ENCODE peak calls at places on chromosomes 5 and 9, in eight cellular contexts. B is left ventricle myocardium inferior, L is pancreas, T is lower leg skin, U is thoracic aorta, S is fibroblast of lung, G is upper lobe of right lung, C is breast epithelium. M is an unnamed sample.

GRCh38 chr5:113178073-113178779 is 201.6 kb downstream of the DCP2 start:
- DNase-seq in B (no peak), L (no peak), T (no peak), U (no peak), S (no peak), G (no peak), C (no peak), M (no peak)

GRCh38 chr5:169934990-169935389 is 45.3 kb downstream of the INSYN2B start:
- DNase-seq in B (no peak), L (no peak), T (no peak), U (no peak), S (peak; percentile 39), G (no peak), C (no peak), M (no peak)

GRCh38 chr5:172717481-172718195 is 53.4 kb downstream of the DUSP1 start:
- DNase-seq in B (peak; percentile 12), L (no peak), T (no peak), U (no peak), S (no peak), G (no peak), C (no peak), M (no peak)

GRCh38 chr5:84650448-84650847 is 265.8 kb upstream of the EDIL3 start:
- DNase-seq in B (no peak), L (no peak), T (no peak), U (no peak), S (no peak), G (no peak), C (no peak), M (no peak)

GRCh38 chr9:116605904-116606341 is 81.2 kb upstream of the TRIM32 start:
- DNase-seq in B (peak; percentile 56), L (no peak), T (no peak), U (no peak), S (no peak), G (no peak), C (no peak), M (peak; percentile 22)

GRCh38 chr9:106693546-106693945 is 169.4 kb upstream of the ZNF462 start:
- DNase-seq in B (no peak), L (no peak), T (no peak), U (no peak), S (no peak), G (no peak), C (no peak), M (no peak)

GRCh38 chr5:142779163-142779562 is 9.0 kb downstream of the ARHGAP26 start:
- DNase-seq in B (peak; percentile 23), L (no peak), T (no peak), U (no peak), S (no peak), G (no peak), C (no peak), M (no peak)

GRCh38 chr5:43039115-43039467 is 1.0 kb downstream of the ANXA2R start:
- DNase-seq in B (no peak), L (no peak), T (no peak), U (no peak), S (no peak), G (no peak), C (no peak), M (no peak)

GRCh38 chr5:180609386-180609785 is 18.1 kb upstream of the SCGB3A1 start:
- DNase-seq in B (no peak), L (no peak), T (no peak), U (no peak), S (no peak), G (no peak), C (no peak), M (no peak)

GRCh38 chr9:12604154-12604825 is 88.9 kb upstream of the TYRP1 start:
- DNase-seq in B (no peak), L (no peak), T (no peak), U (no peak), S (peak; percentile 31), G (no peak), C (no peak), M (peak; percentile 36)

GRCh38 chr5:67052034-67052433 is 144.6 kb downstream of the CD180 start:
- DNase-seq in B (no peak), L (no peak), T (no peak), U (no peak), S (no peak), G (no peak), C (no peak), M (no peak)

GRCh38 chr9:135618866-135619598 is 20.3 kb downstream of the GLT6D1 start:
- DNase-seq in B (no peak), L (no peak), T (no peak), U (no peak), S (no peak), G (no peak), C (no peak), M (no peak)

GRCh38 chr9:14311940-14312572 is 1.9 kb downstream of the NFIB start:
- DNase-seq in B (no peak), L (no peak), T (no peak), U (no peak), S (peak; percentile 47), G (no peak), C (no peak), M (no peak)

GRCh38 chr5:112390327-112390726 is 28.8 kb downstream of the EPB41L4A start:
- DNase-seq in B (no peak), L (peak; percentile 19), T (no peak), U (no peak), S (no peak), G (peak; percentile 65), C (no peak), M (no peak)

GRCh38 chr5:77167695-77168111 is 42.8 kb upstream of the PDE8B start:
- DNase-seq in B (no peak), L (no peak), T (peak; percentile 35), U (no peak), S (peak; percentile 88), G (no peak), C (no peak), M (peak; percentile 93)

GRCh38 chr5:161152415-161152814 is 300.4 kb upstream of the ATP10B start:
- DNase-seq in B (no peak), L (no peak), T (no peak), U (no peak), S (no peak), G (no peak), C (no peak), M (no peak)

GRCh38 chr9:86464242-86464641 is 110.0 kb upstream of the TUT7 start:
- DNase-seq in B (no peak), L (no peak), T (no peak), U (no peak), S (no peak), G (no peak), C (no peak), M (no peak)

GRCh38 chr5:135186662-135187522 is 152.9 kb upstream of the PITX1 start:
- DNase-seq in B (no peak), L (no peak), T (no peak), U (no peak), S (no peak), G (no peak), C (no peak), M (no peak)
- TF ChIP-seq CTCF in B (no peak), L (no peak), T (no peak), U (no peak), S (no peak), G (no peak), C (no peak), M (no peak)

DNA sequence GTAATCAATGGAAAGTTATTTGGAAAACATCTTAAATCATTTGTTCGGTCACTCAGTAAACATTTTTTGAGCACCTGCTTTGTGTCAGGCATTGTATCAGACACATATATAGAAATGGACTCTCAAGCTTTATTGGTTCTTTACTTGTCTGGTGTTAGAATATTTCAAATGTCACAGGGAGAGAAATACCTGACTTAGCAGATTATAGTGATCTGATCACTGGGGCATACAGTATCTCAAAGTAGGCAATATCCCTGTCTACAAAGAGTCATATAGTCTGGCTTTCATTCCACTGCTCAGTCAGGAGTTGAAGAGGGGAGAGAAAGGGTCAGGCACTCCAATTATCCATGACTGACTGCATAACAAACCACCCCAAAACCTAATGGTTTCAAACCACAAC is 30.2 kb downstream of the ENTREP1 start:
- DNase-seq in B (no peak), L (no peak), T (no peak), U (no peak), S (no peak), G (no peak), C (no peak), M (no peak)
- H3K4me3 ChIP-seq in B (no peak overlapping the region), L (no peak overlapping the region), T (no peak overlapping the region), U (no peak overlapping the region), S (no peak overlapping the region), G (no peak overlapping the region), C (no peak overlapping the region), M (no peak overlapping the region)

GRCh38 chr5:119059740-119060255 is 11.1 kb upstream of the DMXL1 start:
- DNase-seq in B (no peak), L (no peak), T (no peak), U (no peak), S (no peak), G (no peak), C (no peak), M (no peak)

GRCh38 chr5:119055267-119055666 is 15.6 kb upstream of the DMXL1 start:
- DNase-seq in B (no peak), L (no peak), T (no peak), U (no peak), S (peak; percentile 45), G (no peak), C (no peak), M (peak; percentile 49)

GRCh38 chr5:119058979-119059529 is 11.8 kb upstream of the DMXL1 start:
- DNase-seq in B (no peak), L (no peak), T (no peak), U (no peak), S (no peak), G (no peak), C (no peak), M (no peak)

GRCh38 chr5:119049824-119050449 is 20.9 kb upstream of the DMXL1 start:
- DNase-seq in B (no peak), L (no peak), T (no peak), U (no peak), S (peak; percentile 62), G (no peak), C (no peak), M (peak; percentile 84)

GRCh38 chr5:119054082-119054481 is 16.8 kb upstream of the DMXL1 start:
- DNase-seq in B (no peak), L (no peak), T (no peak), U (no peak), S (no peak), G (no peak), C (no peak), M (no peak)
- TF ChIP-seq CTCF in B (no peak), L (no peak), T (no peak), U (no peak), S (no peak), G (no peak), C (no peak), M (no peak)

GRCh38 chr9:4207881-4208615 is 91.8 kb downstream of the GLIS3 start:
- DNase-seq in B (no peak), L (no peak), T (no peak), U (no peak), S (peak; percentile 80), G (no peak), C (no peak), M (peak; percentile 91)

GRCh38 chr9:4211022-4211421 is 88.8 kb downstream of the GLIS3 start:
- DNase-seq in B (no peak), L (no peak), T (no peak), U (no peak), S (no peak), G (no peak), C (no peak), M (no peak)

GRCh38 chr9:4211806-4212205 is 88.1 kb downstream of the GLIS3 start:
- DNase-seq in B (no peak), L (no peak), T (no peak), U (no peak), S (no peak), G (no peak), C (no peak), M (no peak)

GRCh38 chr9:4207476-4207875 is 92.4 kb downstream of the GLIS3 start:
- DNase-seq in B (no peak), L (no peak), T (no peak), U (no peak), S (no peak), G (no peak), C (no peak), M (no peak)

GRCh38 chr9:4206718-4207117 is 93.2 kb downstream of the GLIS3 start:
- DNase-seq in B (no peak), L (no peak), T (no peak), U (no peak), S (peak; percentile 85), G (no peak), C (no peak), M (no peak)
- H3K4me3 ChIP-seq in B (no peak overlapping the region), L (no peak overlapping the region), T (no peak overlapping the region), U (no peak overlapping the region), S (no peak overlapping the region), G (no peak overlapping the region), C (no peak overlapping the region), M (no peak overlapping the region)

M was measured in fibroblast of mammary gland.